ENCODE peak calls at places on chromosomes 1 and 21, in five cellular contexts. K is K562, R is H1, X is GM12878, F is HepG2. B is an unnamed sample.

GRCh38 chr1:117501275-117501674 is 104.6 kb upstream of the TENT5C start:
- DNase-seq in K (no peak), R (no peak), X (no peak), F (no peak), B (no peak)

GRCh38 chr1:112698366-112699310 is 8.3 kb downstream of the RHOC start:
- DNase-seq in K (peak; percentile 74), R (no peak), X (no peak), F (peak; percentile 90), B (no peak)

GRCh38 chr21:29821230-29821629 is 118.6 kb downstream of the GRIK1 start:
- DNase-seq in K (no peak), R (no peak), X (no peak), F (no peak), B (no peak)

GRCh38 chr1:222465211-222466041 is 82.5 kb downstream of the HHIPL2 start:
- DNase-seq in K (peak; percentile 97), R (peak; percentile 88), X (peak; percentile 57), F (peak; percentile 91), B (peak; percentile 85)

GRCh38 chr1:155128469-155128754 is 736 bp downstream of the EFNA1 start:
- DNase-seq in K (no peak), R (no peak), X (no peak), F (no peak), B (no peak)

GRCh38 chr1:20366766-20367602 is 76.3 kb downstream of the VWA5B1 start:
- DNase-seq in K (peak; percentile 37), R (peak; percentile 43), X (no peak), F (peak; percentile 25), B (no peak)

GRCh38 chr1:64686828-64687724 is 57.8 kb upstream of the RAVER2 start:
- DNase-seq in K (peak; percentile 65), R (no peak), X (no peak), F (peak; percentile 37), B (peak; percentile 43)

GRCh38 chr1:8797230-8797629 is 20.2 kb downstream of the RERE start:
- DNase-seq in K (no peak), R (no peak), X (no peak), F (no peak), B (no peak)

GRCh38 chr1:218537131-218537904 is 192.2 kb downstream of the TGFB2 start:
- DNase-seq in K (no peak), R (no peak), X (no peak), F (no peak), B (no peak)

GRCh38 chr1:214453109-214453722 is 98.2 kb downstream of the PTPN14 start:
- DNase-seq in K (no peak), R (no peak), X (no peak), F (no peak), B (no peak)

GRCh38 chr1:227315500-227316346 is 2.6 kb downstream of the CDC42BPA start:
- DNase-seq in K (no peak), R (no peak), X (no peak), F (peak; percentile 79), B (no peak)

GRCh38 chr21:36910581-36911307 is 55.7 kb downstream of the HLCS start:
- DNase-seq in K (no peak), R (no peak), X (no peak), F (no peak), B (no peak)

GRCh38 chr1:2561898-2562895 is 6.0 kb downstream of the TNFRSF14 start:
- DNase-seq in K (peak; percentile 65), R (no peak), X (no peak), F (no peak), B (no peak)

GRCh38 chr1:39288735-39289465 is 84.4 kb downstream of the MACF1 start:
- DNase-seq in K (no peak), R (no peak), X (no peak), F (no peak), B (no peak)

GRCh38 chr21:41678944-41679343 is 87.9 kb downstream of the RIPK4 start:
- DNase-seq in K (peak; percentile 95), R (peak; percentile 82), X (no peak), F (peak; percentile 98), B (peak; percentile 96)

GRCh38 chr21:18499761-18500376 is 96.3 kb upstream of the TMPRSS15 start:
- DNase-seq in K (peak; percentile 14), R (no peak), X (no peak), F (peak; percentile 21), B (peak; percentile 10)

GRCh38 chr1:245197911-245198379 is 43.2 kb downstream of the KIF26B start:
- DNase-seq in K (no peak), R (no peak), X (no peak), F (no peak), B (no peak)

GRCh38 chr1:192786617-192787016 is 22.2 kb upstream of the RGS2 start:
- DNase-seq in K (no peak), R (no peak), X (no peak), F (no peak), B (no peak)

GRCh38 chr1:228437424-228437823 is 20.8 kb upstream of the TRIM17 start:
- DNase-seq in K (no peak), R (no peak), X (no peak), F (no peak), B (no peak)

GRCh38 chr1:14297356-14297755 is 301.1 kb upstream of the KAZN start:
- DNase-seq in K (no peak), R (no peak), X (no peak), F (no peak), B (no peak)

GRCh38 chr1:72186733-72187307 is 95.5 kb downstream of the NEGR1 start:
- DNase-seq in K (no peak), R (no peak), X (no peak), F (peak; percentile 1), B (no peak)

GRCh38 chr1:1176931-1177330 is 3.3 kb downstream of the TTLL10 start:
- DNase-seq in K (no peak), R (no peak), X (no peak), F (no peak), B (no peak)

GRCh38 chr1:192170196-192170984 is 12.1 kb downstream of the RGS18 start:
- DNase-seq in K (no peak), R (no peak), X (no peak), F (no peak), B (no peak)

GRCh38 chr1:227793948-227794812 is 21.3 kb upstream of the PRSS38 start:
- DNase-seq in K (no peak), R (peak; percentile 43), X (no peak), F (no peak), B (no peak)

GRCh38 chr1:181127898-181128453 is 39.5 kb downstream of the IER5 start:
- DNase-seq in K (no peak), R (no peak), X (no peak), F (no peak), B (no peak)

GRCh38 chr1:117841117-117841650 is 88.2 kb downstream of the GDAP2 start:
- DNase-seq in K (no peak), R (no peak), X (no peak), F (no peak), B (no peak)

GRCh38 chr1:27598288-27598687 is 5.7 kb downstream of the AHDC1 start:
- DNase-seq in K (no peak), R (no peak), X (no peak), F (no peak), B (no peak)

GRCh38 chr21:45078877-45079281 is 4.5 kb downstream of the ADARB1 start:
- DNase-seq in K (no peak), R (no peak), X (no peak), F (no peak), B (no peak)

GRCh38 chr1:192826791-192827477 is 18.1 kb downstream of the RGS2 start:
- DNase-seq in K (no peak), R (no peak), X (no peak), F (no peak), B (peak; percentile 36)

GRCh38 chr1:206001476-206001888 is 1.7 kb downstream of the RAB7B start:
- DNase-seq in K (peak; percentile 76), R (no peak), X (no peak), F (no peak), B (peak; percentile 73)

GRCh38 chr1:206000641-206001339 is 2.4 kb downstream of the RAB7B start:
- DNase-seq in K (no peak), R (no peak), X (no peak), F (no peak), B (peak; percentile 49)

GRCh38 chr1:206002833-206003532 is at the start of gene RAB7B:
- DNase-seq in K (no peak), R (no peak), X (no peak), F (no peak), B (no peak)

GRCh38 chr1:206004269-206004800 is 1.1 kb upstream of the RAB7B start:
- DNase-seq in K (no peak), R (no peak), X (no peak), F (no peak), B (no peak)

GRCh38 chr1:206002160-206002559 is 1.0 kb downstream of the RAB7B start:
- DNase-seq in K (no peak), R (no peak), X (no peak), F (no peak), B (no peak)
- TF ChIP-seq SP1 in K (no peak), R (no peak), X (no peak), F (no peak), B (no peak)

GRCh38 chr1:48916121-48917069 is 139.7 kb upstream of the BEND5 start:
- DNase-seq in K (peak; percentile 41), R (peak; percentile 27), X (no peak), F (peak; percentile 29), B (peak; percentile 8)
- TF ChIP-seq JUND in K (no peak), R (no peak), X (no peak), F (no peak), B (no peak)

GRCh38 chr1:89041055-89041707 is 18.5 kb upstream of the GBP3 start:
- DNase-seq in K (no peak), R (no peak), X (peak; percentile 70), F (no peak), B (no peak)

GRCh38 chr1:89042491-89042890 is 19.8 kb upstream of the GBP3 start:
- DNase-seq in K (no peak), R (no peak), X (no peak), F (no peak), B (no peak)

GRCh38 chr1:89047734-89048133 is 17.3 kb downstream of the GBP1 start:
- DNase-seq in K (no peak), R (no peak), X (no peak), F (no peak), B (no peak)

GRCh38 chr1:89043940-89044339 is 21.1 kb downstream of the GBP1 start:
- DNase-seq in K (no peak), R (no peak), X (no peak), F (no peak), B (no peak)

GRCh38 chr1:89044970-89045695 is 19.9 kb downstream of the GBP1 start:
- DNase-seq in K (no peak), R (no peak), X (no peak), F (peak; percentile 95), B (no peak)
- TF ChIP-seq SP1 in K (no peak), R (no peak), X (no peak), F (peak; percentile 43), B (no peak)

GRCh38 chr1:10821388-10821787 is 24.9 kb upstream of the CASZ1 start:
- DNase-seq in K (no peak), R (no peak), X (no peak), F (no peak), B (no peak)

GRCh38 chr1:10823000-10823401 is 26.6 kb upstream of the CASZ1 start:
- DNase-seq in K (no peak), R (no peak), X (no peak), F (no peak), B (no peak)

GRCh38 chr1:10825592-10825991 is 29.1 kb upstream of the CASZ1 start:
- DNase-seq in K (no peak), R (no peak), X (no peak), F (no peak), B (no peak)

GRCh38 chr1:10827377-10828333 is 31.2 kb upstream of the CASZ1 start:
- DNase-seq in K (no peak), R (no peak), X (no peak), F (no peak), B (no peak)

GRCh38 chr1:10824821-10825540 is 28.5 kb upstream of the CASZ1 start:
- DNase-seq in K (no peak), R (no peak), X (no peak), F (no peak), B (peak; percentile 10)
- TF ChIP-seq JUND in K (peak; percentile 24), R (peak; percentile 56), X (no peak), F (no peak), B (no peak)